ENCODE peak calls at places on chromosomes 3 and 15, in six cellular contexts. One of them, this sample, is unnamed. For H3K4me1, the result is how much of the 10 kb centered on the place peaks cover.

GRCh38 chr15:67192185-67192584 is 62.3 kb downstream of the AAGAB start:
- DNase-seq in HepG2: no peak
- DNase-seq in aorta: no peak
- DNase-seq in left ventricle myocardium inferior: no peak
- DNase-seq in hepatocyte: no peak
- DNase-seq in adrenal gland: no peak
- DNase-seq in this sample: no peak

GRCh38 chr15:61335998-61336648 is 107.0 kb upstream of the RORA start:
- DNase-seq in HepG2: no peak
- DNase-seq in aorta: no peak
- DNase-seq in left ventricle myocardium inferior: no peak
- DNase-seq in hepatocyte: peak
- DNase-seq in adrenal gland: no peak
- DNase-seq in this sample: no peak

GRCh38 chr15:99238849-99239248 is 10.5 kb downstream of the TTC23 start:
- DNase-seq in HepG2: no peak
- DNase-seq in aorta: no peak
- DNase-seq in left ventricle myocardium inferior: no peak
- DNase-seq in hepatocyte: no peak
- DNase-seq in adrenal gland: no peak
- DNase-seq in this sample: no peak

GRCh38 chr3:177146646-177147045 is 50.6 kb downstream of the TBL1XR1 start:
- DNase-seq in HepG2: no peak
- DNase-seq in aorta: no peak
- DNase-seq in left ventricle myocardium inferior: no peak
- DNase-seq in hepatocyte: no peak
- DNase-seq in adrenal gland: no peak
- DNase-seq in this sample: no peak

GRCh38 chr3:168241156-168241555 is 145.4 kb upstream of the GOLIM4 start:
- DNase-seq in HepG2: no peak
- DNase-seq in aorta: no peak
- DNase-seq in left ventricle myocardium inferior: no peak
- DNase-seq in hepatocyte: no peak
- DNase-seq in adrenal gland: no peak
- DNase-seq in this sample: no peak

GRCh38 chr3:184456476-184456875 is 76.6 kb downstream of the CHRD start:
- DNase-seq in HepG2: no peak
- DNase-seq in aorta: no peak
- DNase-seq in left ventricle myocardium inferior: no peak
- DNase-seq in hepatocyte: no peak
- DNase-seq in adrenal gland: no peak
- DNase-seq in this sample: no peak

GRCh38 chr15:63038926-63039673 is 3.4 kb upstream of the TPM1 start:
- DNase-seq in HepG2: no peak
- DNase-seq in aorta: no peak
- DNase-seq in left ventricle myocardium inferior: no peak
- DNase-seq in hepatocyte: no peak
- DNase-seq in adrenal gland: no peak
- DNase-seq in this sample: no peak

GRCh38 chr3:195236076-195236798 is 34.7 kb downstream of the XXYLT1 start:
- DNase-seq in HepG2: no peak
- DNase-seq in aorta: no peak
- DNase-seq in left ventricle myocardium inferior: no peak
- DNase-seq in hepatocyte: no peak
- DNase-seq in adrenal gland: no peak
- DNase-seq in this sample: no peak

GRCh38 chr3:183158552-183159006 is 4.0 kb downstream of the LAMP3 start:
- DNase-seq in HepG2: no peak
- DNase-seq in aorta: no peak
- DNase-seq in left ventricle myocardium inferior: no peak
- DNase-seq in hepatocyte: no peak
- DNase-seq in adrenal gland: no peak
- DNase-seq in this sample: no peak

GRCh38 chr3:61141697-61142096 is 109.6 kb downstream of the FHIT start:
- DNase-seq in HepG2: no peak
- DNase-seq in aorta: no peak
- DNase-seq in left ventricle myocardium inferior: no peak
- DNase-seq in hepatocyte: no peak
- DNase-seq in adrenal gland: no peak
- DNase-seq in this sample: no peak

GRCh38 chr3:192372627-192373026 is 354.7 kb downstream of the FGF12 start:
- DNase-seq in HepG2: no peak
- DNase-seq in aorta: no peak
- DNase-seq in left ventricle myocardium inferior: no peak
- DNase-seq in hepatocyte: no peak
- DNase-seq in adrenal gland: no peak
- DNase-seq in this sample: no peak

GRCh38 chr3:100954990-100955389 is 38.2 kb downstream of the ABI3BP start:
- DNase-seq in HepG2: no peak
- DNase-seq in aorta: peak
- DNase-seq in left ventricle myocardium inferior: peak
- DNase-seq in hepatocyte: peak
- DNase-seq in adrenal gland: no peak
- DNase-seq in this sample: no peak

GRCh38 chr3:42698216-42698910 is 4.2 kb downstream of the HHATL start:
- DNase-seq in HepG2: no peak
- DNase-seq in aorta: no peak
- DNase-seq in left ventricle myocardium inferior: no peak
- DNase-seq in hepatocyte: no peak
- DNase-seq in adrenal gland: no peak
- DNase-seq in this sample: no peak

GRCh38 chr3:157865449-157865862 is 240.8 kb downstream of the SHOX2 start:
- DNase-seq in HepG2: peak
- DNase-seq in aorta: no peak
- DNase-seq in left ventricle myocardium inferior: no peak
- DNase-seq in hepatocyte: peak
- DNase-seq in adrenal gland: no peak
- DNase-seq in this sample: peak

GRCh38 chr3:187742351-187743171 is 2.7 kb downstream of the BCL6 start:
- DNase-seq in HepG2: no peak
- DNase-seq in aorta: no peak
- DNase-seq in left ventricle myocardium inferior: peak
- DNase-seq in hepatocyte: no peak
- DNase-seq in adrenal gland: peak
- DNase-seq in this sample: peak

GRCh38 chr3:184545769-184546168 is 15.8 kb upstream of the EPHB3 start:
- DNase-seq in HepG2: no peak
- DNase-seq in aorta: no peak
- DNase-seq in left ventricle myocardium inferior: no peak
- DNase-seq in hepatocyte: no peak
- DNase-seq in adrenal gland: no peak
- DNase-seq in this sample: no peak

GRCh38 chr3:176663376-176663775 is 533.9 kb downstream of the TBL1XR1 start:
- DNase-seq in HepG2: no peak
- DNase-seq in aorta: no peak
- DNase-seq in left ventricle myocardium inferior: no peak
- DNase-seq in hepatocyte: no peak
- DNase-seq in adrenal gland: no peak
- DNase-seq in this sample: no peak

GRCh38 chr3:11510001-11510760 is 133.5 kb downstream of the VGLL4 start:
- DNase-seq in HepG2: no peak
- DNase-seq in aorta: no peak
- DNase-seq in left ventricle myocardium inferior: peak
- DNase-seq in hepatocyte: no peak
- DNase-seq in adrenal gland: peak
- DNase-seq in this sample: no peak

GRCh38 chr3:635393-635792 is 438.8 kb downstream of the CHL1 start:
- DNase-seq in HepG2: no peak
- DNase-seq in aorta: no peak
- DNase-seq in left ventricle myocardium inferior: no peak
- DNase-seq in hepatocyte: no peak
- DNase-seq in adrenal gland: no peak
- DNase-seq in this sample: no peak

GRCh38 chr3:139104062-139104461 is 59.4 kb upstream of the PRR23C start:
- DNase-seq in HepG2: no peak
- DNase-seq in aorta: no peak
- DNase-seq in left ventricle myocardium inferior: no peak
- DNase-seq in hepatocyte: no peak
- DNase-seq in adrenal gland: no peak
- DNase-seq in this sample: no peak

GRCh38 chr3:28292622-28293021 is 51.2 kb downstream of the CMC1 start:
- DNase-seq in HepG2: no peak
- DNase-seq in aorta: no peak
- DNase-seq in left ventricle myocardium inferior: no peak
- DNase-seq in hepatocyte: no peak
- DNase-seq in adrenal gland: no peak
- DNase-seq in this sample: no peak

GRCh38 chr15:70478251-70478990 is 284.9 kb downstream of the UACA start:
- DNase-seq in HepG2: no peak
- DNase-seq in aorta: peak
- DNase-seq in left ventricle myocardium inferior: peak
- DNase-seq in hepatocyte: no peak
- DNase-seq in adrenal gland: no peak
- DNase-seq in this sample: no peak

GRCh38 chr3:126058666-126059065 is 25.3 kb downstream of the SLC41A3 start:
- DNase-seq in HepG2: no peak
- DNase-seq in aorta: no peak
- DNase-seq in left ventricle myocardium inferior: no peak
- DNase-seq in hepatocyte: no peak
- DNase-seq in adrenal gland: no peak
- DNase-seq in this sample: no peak

GRCh38 chr3:43405888-43406636 is 119.7 kb downstream of the SNRK start:
- DNase-seq in HepG2: no peak
- DNase-seq in aorta: no peak
- DNase-seq in left ventricle myocardium inferior: peak
- DNase-seq in hepatocyte: peak
- DNase-seq in adrenal gland: no peak
- DNase-seq in this sample: no peak

GRCh38 chr3:15630646-15631350 is 29.3 kb downstream of the BTD start:
- DNase-seq in HepG2: no peak
- DNase-seq in aorta: no peak
- DNase-seq in left ventricle myocardium inferior: no peak
- DNase-seq in hepatocyte: no peak
- DNase-seq in adrenal gland: no peak
- DNase-seq in this sample: no peak

GRCh38 chr15:80844011-80844732 is 65.0 kb downstream of the CEMIP start:
- DNase-seq in HepG2: peak
- DNase-seq in aorta: no peak
- DNase-seq in left ventricle myocardium inferior: no peak
- DNase-seq in hepatocyte: no peak
- DNase-seq in adrenal gland: no peak
- DNase-seq in this sample: no peak

GRCh38 chr15:79978694-79979519 is 7.9 kb upstream of the BCL2A1 start:
- DNase-seq in HepG2: peak
- DNase-seq in aorta: no peak
- DNase-seq in left ventricle myocardium inferior: no peak
- DNase-seq in hepatocyte: peak
- DNase-seq in adrenal gland: no peak
- DNase-seq in this sample: peak

GRCh38 chr3:107690522-107691138 is 167.9 kb downstream of the BBX start:
- DNase-seq in HepG2: peak
- DNase-seq in aorta: no peak
- DNase-seq in left ventricle myocardium inferior: no peak
- DNase-seq in hepatocyte: peak
- DNase-seq in adrenal gland: no peak
- DNase-seq in this sample: peak

GRCh38 chr3:194129581-194130133 is 6.3 kb upstream of the HES1 start:
- DNase-seq in HepG2: peak
- DNase-seq in aorta: no peak
- DNase-seq in left ventricle myocardium inferior: peak
- DNase-seq in hepatocyte: peak
- DNase-seq in adrenal gland: no peak
- DNase-seq in this sample: peak

GRCh38 chr3:78845605-78846004 is 922.2 kb downstream of the ROBO1 start:
- DNase-seq in HepG2: no peak
- DNase-seq in aorta: no peak
- DNase-seq in left ventricle myocardium inferior: no peak
- DNase-seq in hepatocyte: no peak
- DNase-seq in adrenal gland: no peak
- DNase-seq in this sample: no peak

GRCh38 chr3:44184319-44184953 is 57.2 kb upstream of the TOPAZ1 start:
- DNase-seq in HepG2: no peak
- DNase-seq in aorta: no peak
- DNase-seq in left ventricle myocardium inferior: no peak
- DNase-seq in hepatocyte: no peak
- DNase-seq in adrenal gland: no peak
- DNase-seq in this sample: no peak

GRCh38 chr15:23536659-23537058 is 28.8 kb upstream of the MKRN3 start:
- DNase-seq in HepG2: no peak
- DNase-seq in aorta: no peak
- DNase-seq in left ventricle myocardium inferior: no peak
- DNase-seq in hepatocyte: no peak
- DNase-seq in adrenal gland: no peak
- DNase-seq in this sample: no peak

DNA sequence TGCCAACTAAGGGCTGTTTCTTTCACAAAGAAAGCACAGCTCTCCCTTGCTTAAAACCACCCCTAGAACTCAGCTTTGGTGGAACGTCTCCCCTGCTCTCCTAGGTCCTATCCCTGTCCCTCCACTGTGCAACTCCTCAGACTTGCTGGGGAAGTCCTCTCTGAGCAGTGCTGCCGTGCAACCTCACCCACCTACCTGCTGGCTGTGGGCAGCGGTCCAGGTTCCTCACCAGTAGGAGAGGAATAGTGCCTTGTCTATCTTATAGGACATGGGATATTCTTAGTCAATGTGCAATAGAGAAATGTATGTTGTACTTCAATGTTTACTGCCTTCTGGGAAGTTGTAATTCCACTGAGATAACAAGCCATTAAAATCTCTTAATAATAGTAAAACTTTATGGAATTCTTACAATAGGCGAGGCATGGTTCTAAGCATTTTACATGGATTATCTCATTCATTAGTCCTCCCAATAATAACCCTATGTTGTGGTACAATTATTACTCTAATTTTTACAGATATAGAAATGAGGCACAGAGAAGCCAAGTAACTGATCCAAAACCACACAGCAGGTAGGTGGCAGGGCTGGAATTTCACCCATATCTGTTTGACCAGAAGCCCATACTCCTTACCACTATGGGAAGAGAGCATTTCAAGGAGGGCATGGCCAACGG is 51.6 kb downstream of the UMPS start:
- DNase-seq in HepG2: no peak
- DNase-seq in aorta: no peak
- DNase-seq in left ventricle myocardium inferior: no peak
- DNase-seq in hepatocyte: no peak
- DNase-seq in adrenal gland: no peak
- DNase-seq in this sample: no peak
- H3K4me1 ChIP-seq in HepG2: under half
- H3K4me1 ChIP-seq in aorta: under half
- H3K4me1 ChIP-seq in left ventricle myocardium inferior: half or more
- H3K4me1 ChIP-seq in hepatocyte: under half
- H3K4me1 ChIP-seq in adrenal gland: under half
- H3K4me1 ChIP-seq in this sample: under half

GRCh38 chr15:101198031-101198430 is 53.8 kb downstream of the CHSY1 start:
- DNase-seq in HepG2: no peak
- DNase-seq in aorta: no peak
- DNase-seq in left ventricle myocardium inferior: no peak
- DNase-seq in hepatocyte: no peak
- DNase-seq in adrenal gland: no peak
- DNase-seq in this sample: no peak
- H3K27ac ChIP-seq in HepG2: no peak
- H3K27ac ChIP-seq in aorta: no peak
- H3K27ac ChIP-seq in left ventricle myocardium inferior: peak
- H3K27ac ChIP-seq in hepatocyte: peak
- H3K27ac ChIP-seq in adrenal gland: no peak
- H3K27ac ChIP-seq in this sample: peak

GRCh38 chr3:99656606-99657005 is 18.2 kb downstream of the COL8A1 start:
- DNase-seq in HepG2: no peak
- DNase-seq in aorta: no peak
- DNase-seq in left ventricle myocardium inferior: no peak
- DNase-seq in hepatocyte: no peak
- DNase-seq in adrenal gland: no peak
- DNase-seq in this sample: no peak
- H3K4me1 ChIP-seq in HepG2: under half
- H3K4me1 ChIP-seq in aorta: under half
- H3K4me1 ChIP-seq in left ventricle myocardium inferior: under half
- H3K4me1 ChIP-seq in hepatocyte: under half
- H3K4me1 ChIP-seq in adrenal gland: under half
- H3K4me1 ChIP-seq in this sample: under half

GRCh38 chr15:75043509-75044257 is 20.3 kb downstream of the PPCDC start:
- DNase-seq in HepG2: peak
- DNase-seq in aorta: peak
- DNase-seq in left ventricle myocardium inferior: peak
- DNase-seq in hepatocyte: peak
- DNase-seq in adrenal gland: peak
- DNase-seq in this sample: peak
- H3K27ac ChIP-seq in HepG2: peak
- H3K27ac ChIP-seq in aorta: peak
- H3K27ac ChIP-seq in left ventricle myocardium inferior: peak
- H3K27ac ChIP-seq in hepatocyte: peak
- H3K27ac ChIP-seq in adrenal gland: peak
- H3K27ac ChIP-seq in this sample: peak

This sample was measured in small intestine.